ENCODE peak calls at places on chromosomes 1 and 21, in ten cellular contexts. One of them, this sample, is unnamed.

GRCh38 chr1:204680461-204680860 is 5.1 kb downstream of the LRRN2 start:
- DNase-seq in AG09309: no peak
- DNase-seq in right lobe of liver: no peak
- DNase-seq in cardiac fibroblast: no peak
- DNase-seq in EL: no peak
- DNase-seq in stimulated activated CD8-positive, alpha-beta memory T cell treated with anti-CD3 and anti-CD28 coated beads, Interleukin-4, amount 100 ng/mL, for 24 hours: no peak
- DNase-seq in astrocyte of the cerebellum: no peak
- DNase-seq in HTR-8/SVneo: no peak
- DNase-seq in NCI-H146: no peak
- DNase-seq in T follicular helper cell: no peak
- DNase-seq in this sample: no peak

GRCh38 chr1:11806307-11806936 is 431 bp downstream of the CLCN6 start:
- DNase-seq in AG09309: no peak
- DNase-seq in right lobe of liver: no peak
- DNase-seq in cardiac fibroblast: peak
- DNase-seq in EL: peak
- DNase-seq in stimulated activated CD8-positive, alpha-beta memory T cell treated with anti-CD3 and anti-CD28 coated beads, Interleukin-4, amount 100 ng/mL, for 24 hours: no peak
- DNase-seq in astrocyte of the cerebellum: no peak
- DNase-seq in HTR-8/SVneo: peak
- DNase-seq in NCI-H146: no peak
- DNase-seq in T follicular helper cell: no peak
- DNase-seq in this sample: peak

GRCh38 chr1:192951961-192952460 is 107.1 kb downstream of the UCHL5 start:
- DNase-seq in AG09309: peak
- DNase-seq in right lobe of liver: no peak
- DNase-seq in cardiac fibroblast: peak
- DNase-seq in EL: peak
- DNase-seq in stimulated activated CD8-positive, alpha-beta memory T cell treated with anti-CD3 and anti-CD28 coated beads, Interleukin-4, amount 100 ng/mL, for 24 hours: no peak
- DNase-seq in astrocyte of the cerebellum: peak
- DNase-seq in HTR-8/SVneo: peak
- DNase-seq in NCI-H146: no peak
- DNase-seq in T follicular helper cell: no peak
- DNase-seq in this sample: no peak

GRCh38 chr21:46180778-46181391 is 3.4 kb downstream of the SPATC1L start:
- DNase-seq in AG09309: no peak
- DNase-seq in right lobe of liver: no peak
- DNase-seq in cardiac fibroblast: no peak
- DNase-seq in EL: no peak
- DNase-seq in stimulated activated CD8-positive, alpha-beta memory T cell treated with anti-CD3 and anti-CD28 coated beads, Interleukin-4, amount 100 ng/mL, for 24 hours: no peak
- DNase-seq in astrocyte of the cerebellum: no peak
- DNase-seq in HTR-8/SVneo: no peak
- DNase-seq in NCI-H146: no peak
- DNase-seq in T follicular helper cell: no peak
- DNase-seq in this sample: no peak

GRCh38 chr1:43358121-43358745 is 548 bp upstream of the CDC20 start:
- DNase-seq in AG09309: no peak
- DNase-seq in right lobe of liver: no peak
- DNase-seq in cardiac fibroblast: no peak
- DNase-seq in EL: no peak
- DNase-seq in stimulated activated CD8-positive, alpha-beta memory T cell treated with anti-CD3 and anti-CD28 coated beads, Interleukin-4, amount 100 ng/mL, for 24 hours: no peak
- DNase-seq in astrocyte of the cerebellum: no peak
- DNase-seq in HTR-8/SVneo: peak
- DNase-seq in NCI-H146: peak
- DNase-seq in T follicular helper cell: no peak
- DNase-seq in this sample: peak

GRCh38 chr21:18951291-18952038 is 547.9 kb upstream of the TMPRSS15 start:
- DNase-seq in AG09309: no peak
- DNase-seq in right lobe of liver: no peak
- DNase-seq in cardiac fibroblast: no peak
- DNase-seq in EL: no peak
- DNase-seq in stimulated activated CD8-positive, alpha-beta memory T cell treated with anti-CD3 and anti-CD28 coated beads, Interleukin-4, amount 100 ng/mL, for 24 hours: no peak
- DNase-seq in astrocyte of the cerebellum: peak
- DNase-seq in HTR-8/SVneo: peak
- DNase-seq in NCI-H146: no peak
- DNase-seq in T follicular helper cell: no peak
- DNase-seq in this sample: no peak

GRCh38 chr1:117660266-117660973 is 54.6 kb downstream of the TENT5C start:
- DNase-seq in AG09309: no peak
- DNase-seq in right lobe of liver: no peak
- DNase-seq in cardiac fibroblast: no peak
- DNase-seq in EL: no peak
- DNase-seq in stimulated activated CD8-positive, alpha-beta memory T cell treated with anti-CD3 and anti-CD28 coated beads, Interleukin-4, amount 100 ng/mL, for 24 hours: no peak
- DNase-seq in astrocyte of the cerebellum: no peak
- DNase-seq in HTR-8/SVneo: no peak
- DNase-seq in NCI-H146: no peak
- DNase-seq in T follicular helper cell: no peak
- DNase-seq in this sample: no peak

GRCh38 chr1:156754219-156754618 is 2.7 kb upstream of the HDGF start:
- DNase-seq in AG09309: no peak
- DNase-seq in right lobe of liver: no peak
- DNase-seq in cardiac fibroblast: no peak
- DNase-seq in EL: no peak
- DNase-seq in stimulated activated CD8-positive, alpha-beta memory T cell treated with anti-CD3 and anti-CD28 coated beads, Interleukin-4, amount 100 ng/mL, for 24 hours: no peak
- DNase-seq in astrocyte of the cerebellum: no peak
- DNase-seq in HTR-8/SVneo: no peak
- DNase-seq in NCI-H146: no peak
- DNase-seq in T follicular helper cell: no peak
- DNase-seq in this sample: no peak

GRCh38 chr1:54810144-54810942 is 9.2 kb upstream of the TTC22 start:
- DNase-seq in AG09309: no peak
- DNase-seq in right lobe of liver: peak
- DNase-seq in cardiac fibroblast: peak
- DNase-seq in EL: peak
- DNase-seq in stimulated activated CD8-positive, alpha-beta memory T cell treated with anti-CD3 and anti-CD28 coated beads, Interleukin-4, amount 100 ng/mL, for 24 hours: peak
- DNase-seq in astrocyte of the cerebellum: peak
- DNase-seq in HTR-8/SVneo: peak
- DNase-seq in NCI-H146: peak
- DNase-seq in T follicular helper cell: peak
- DNase-seq in this sample: peak

GRCh38 chr1:41892211-41892840 is 26.4 kb downstream of the HIVEP3 start:
- DNase-seq in AG09309: no peak
- DNase-seq in right lobe of liver: peak
- DNase-seq in cardiac fibroblast: no peak
- DNase-seq in EL: no peak
- DNase-seq in stimulated activated CD8-positive, alpha-beta memory T cell treated with anti-CD3 and anti-CD28 coated beads, Interleukin-4, amount 100 ng/mL, for 24 hours: no peak
- DNase-seq in astrocyte of the cerebellum: no peak
- DNase-seq in HTR-8/SVneo: no peak
- DNase-seq in NCI-H146: no peak
- DNase-seq in T follicular helper cell: no peak
- DNase-seq in this sample: no peak

GRCh38 chr1:159869173-159869572 is 6.7 kb upstream of the VSIG8 start:
- DNase-seq in AG09309: no peak
- DNase-seq in right lobe of liver: no peak
- DNase-seq in cardiac fibroblast: peak
- DNase-seq in EL: peak
- DNase-seq in stimulated activated CD8-positive, alpha-beta memory T cell treated with anti-CD3 and anti-CD28 coated beads, Interleukin-4, amount 100 ng/mL, for 24 hours: no peak
- DNase-seq in astrocyte of the cerebellum: no peak
- DNase-seq in HTR-8/SVneo: no peak
- DNase-seq in NCI-H146: peak
- DNase-seq in T follicular helper cell: no peak
- DNase-seq in this sample: peak

GRCh38 chr1:179190861-179191260 is 38.6 kb downstream of the ABL2 start:
- DNase-seq in AG09309: no peak
- DNase-seq in right lobe of liver: no peak
- DNase-seq in cardiac fibroblast: peak
- DNase-seq in EL: no peak
- DNase-seq in stimulated activated CD8-positive, alpha-beta memory T cell treated with anti-CD3 and anti-CD28 coated beads, Interleukin-4, amount 100 ng/mL, for 24 hours: no peak
- DNase-seq in astrocyte of the cerebellum: no peak
- DNase-seq in HTR-8/SVneo: no peak
- DNase-seq in NCI-H146: no peak
- DNase-seq in T follicular helper cell: no peak
- DNase-seq in this sample: no peak

GRCh38 chr21:42613756-42614155 is 39.7 kb upstream of the PDE9A start:
- DNase-seq in AG09309: no peak
- DNase-seq in right lobe of liver: no peak
- DNase-seq in cardiac fibroblast: no peak
- DNase-seq in EL: no peak
- DNase-seq in stimulated activated CD8-positive, alpha-beta memory T cell treated with anti-CD3 and anti-CD28 coated beads, Interleukin-4, amount 100 ng/mL, for 24 hours: no peak
- DNase-seq in astrocyte of the cerebellum: no peak
- DNase-seq in HTR-8/SVneo: no peak
- DNase-seq in NCI-H146: no peak
- DNase-seq in T follicular helper cell: no peak
- DNase-seq in this sample: no peak

GRCh38 chr1:173301507-173301906 is 94.4 kb upstream of the TNFSF4 start:
- DNase-seq in AG09309: no peak
- DNase-seq in right lobe of liver: no peak
- DNase-seq in cardiac fibroblast: peak
- DNase-seq in EL: peak
- DNase-seq in stimulated activated CD8-positive, alpha-beta memory T cell treated with anti-CD3 and anti-CD28 coated beads, Interleukin-4, amount 100 ng/mL, for 24 hours: no peak
- DNase-seq in astrocyte of the cerebellum: no peak
- DNase-seq in HTR-8/SVneo: no peak
- DNase-seq in NCI-H146: no peak
- DNase-seq in T follicular helper cell: no peak
- DNase-seq in this sample: no peak

GRCh38 chr1:37763791-37764741 is 854 bp downstream of the EPHA10 start:
- DNase-seq in AG09309: no peak
- DNase-seq in right lobe of liver: no peak
- DNase-seq in cardiac fibroblast: peak
- DNase-seq in EL: peak
- DNase-seq in stimulated activated CD8-positive, alpha-beta memory T cell treated with anti-CD3 and anti-CD28 coated beads, Interleukin-4, amount 100 ng/mL, for 24 hours: peak
- DNase-seq in astrocyte of the cerebellum: peak
- DNase-seq in HTR-8/SVneo: peak
- DNase-seq in NCI-H146: peak
- DNase-seq in T follicular helper cell: no peak
- DNase-seq in this sample: peak

GRCh38 chr1:168945870-168946269 is 160.6 kb upstream of the ATP1B1 start:
- DNase-seq in AG09309: no peak
- DNase-seq in right lobe of liver: peak
- DNase-seq in cardiac fibroblast: no peak
- DNase-seq in EL: no peak
- DNase-seq in stimulated activated CD8-positive, alpha-beta memory T cell treated with anti-CD3 and anti-CD28 coated beads, Interleukin-4, amount 100 ng/mL, for 24 hours: no peak
- DNase-seq in astrocyte of the cerebellum: no peak
- DNase-seq in HTR-8/SVneo: no peak
- DNase-seq in NCI-H146: peak
- DNase-seq in T follicular helper cell: no peak
- DNase-seq in this sample: peak

GRCh38 chr1:89041055-89041707 is 18.5 kb upstream of the GBP3 start:
- DNase-seq in AG09309: no peak
- DNase-seq in right lobe of liver: no peak
- DNase-seq in cardiac fibroblast: peak
- DNase-seq in EL: peak
- DNase-seq in stimulated activated CD8-positive, alpha-beta memory T cell treated with anti-CD3 and anti-CD28 coated beads, Interleukin-4, amount 100 ng/mL, for 24 hours: no peak
- DNase-seq in astrocyte of the cerebellum: peak
- DNase-seq in HTR-8/SVneo: no peak
- DNase-seq in NCI-H146: no peak
- DNase-seq in T follicular helper cell: no peak
- DNase-seq in this sample: no peak

GRCh38 chr21:24045775-24046215 is 1561.5 kb downstream of the MRPL39 start:
- DNase-seq in AG09309: no peak
- DNase-seq in right lobe of liver: peak
- DNase-seq in cardiac fibroblast: peak
- DNase-seq in EL: no peak
- DNase-seq in stimulated activated CD8-positive, alpha-beta memory T cell treated with anti-CD3 and anti-CD28 coated beads, Interleukin-4, amount 100 ng/mL, for 24 hours: no peak
- DNase-seq in astrocyte of the cerebellum: peak
- DNase-seq in HTR-8/SVneo: peak
- DNase-seq in NCI-H146: peak
- DNase-seq in T follicular helper cell: no peak
- DNase-seq in this sample: peak

GRCh38 chr1:78060857-78061563 is 15.2 kb downstream of the GIPC2 start:
- DNase-seq in AG09309: no peak
- DNase-seq in right lobe of liver: no peak
- DNase-seq in cardiac fibroblast: no peak
- DNase-seq in EL: no peak
- DNase-seq in stimulated activated CD8-positive, alpha-beta memory T cell treated with anti-CD3 and anti-CD28 coated beads, Interleukin-4, amount 100 ng/mL, for 24 hours: no peak
- DNase-seq in astrocyte of the cerebellum: no peak
- DNase-seq in HTR-8/SVneo: no peak
- DNase-seq in NCI-H146: no peak
- DNase-seq in T follicular helper cell: no peak
- DNase-seq in this sample: no peak

GRCh38 chr1:18970762-18971161 is 14.3 kb upstream of the IFFO2 start:
- DNase-seq in AG09309: no peak
- DNase-seq in right lobe of liver: no peak
- DNase-seq in cardiac fibroblast: no peak
- DNase-seq in EL: peak
- DNase-seq in stimulated activated CD8-positive, alpha-beta memory T cell treated with anti-CD3 and anti-CD28 coated beads, Interleukin-4, amount 100 ng/mL, for 24 hours: no peak
- DNase-seq in astrocyte of the cerebellum: no peak
- DNase-seq in HTR-8/SVneo: no peak
- DNase-seq in NCI-H146: no peak
- DNase-seq in T follicular helper cell: no peak
- DNase-seq in this sample: no peak

This sample was measured in thyroid gland.